ENCODE peak calls at places on chromosome 19, in seven cellular contexts. A is endothelial cell, B is type B pancreatic cell, C is tibial nerve, P is tibial artery, D is psoas muscle, L is AG09319. G is an unnamed sample.

GRCh38 chr19:52635786-52636570 is 2.2 kb downstream of the ZNF83 start:
- DNase-seq in A (no peak), B (no peak), C (no peak), P (no peak), D (no peak), L (no peak), G (no peak)

GRCh38 chr19:7801020-7801570 is 28.9 kb upstream of the EVI5L start:
- DNase-seq in A (no peak), B (no peak), C (no peak), P (no peak), D (no peak), L (no peak), G (no peak)

GRCh38 chr19:15101479-15102082 is 5.6 kb upstream of the SYDE1 start:
- DNase-seq in A (peak), B (no peak), C (peak), P (no peak), D (no peak), L (no peak), G (peak)

GRCh38 chr19:46890423-46891170 is 29.8 kb downstream of the ARHGAP35 start:
- DNase-seq in A (no peak), B (no peak), C (no peak), P (no peak), D (no peak), L (peak), G (peak)

GRCh38 chr19:50318438-50318837 is 10.7 kb downstream of the KCNC3 start:
- DNase-seq in A (no peak), B (no peak), C (no peak), P (no peak), D (no peak), L (no peak), G (no peak)

GRCh38 chr19:14432817-14433453 is at the start of gene PKN1:
- DNase-seq in A (peak), B (no peak), C (no peak), P (no peak), D (peak), L (no peak), G (peak)

GRCh38 chr19:52297601-52298358 is 811 bp downstream of the ZNF480 start:
- DNase-seq in A (no peak), B (no peak), C (no peak), P (no peak), D (no peak), L (no peak), G (no peak)

GRCh38 chr19:33090179-33090578 is 9.2 kb downstream of the GPATCH1 start:
- DNase-seq in A (no peak), B (no peak), C (no peak), P (no peak), D (no peak), L (no peak), G (no peak)

GRCh38 chr19:17963936-17964691 is 2.8 kb upstream of the KCNN1 start:
- DNase-seq in A (no peak), B (no peak), C (no peak), P (no peak), D (no peak), L (no peak), G (no peak)

GRCh38 chr19:30570194-30570593 is 198.0 kb downstream of the ZNF536 start:
- DNase-seq in A (no peak), B (no peak), C (no peak), P (peak), D (no peak), L (no peak), G (no peak)

GRCh38 chr19:13400296-13400695 is 106.0 kb downstream of the CACNA1A start:
- DNase-seq in A (no peak), B (no peak), C (no peak), P (no peak), D (no peak), L (no peak), G (peak)

GRCh38 chr19:57269515-57270250 is 10.6 kb upstream of the ZNF460 start:
- DNase-seq in A (no peak), B (no peak), C (no peak), P (no peak), D (no peak), L (peak), G (no peak)

GRCh38 chr19:23823952-23824389 is 65.3 kb upstream of the ZNF681 start:
- DNase-seq in A (peak), B (no peak), C (no peak), P (no peak), D (no peak), L (no peak), G (peak)

GRCh38 chr19:12721656-12722565 is 1.8 kb downstream of the TNPO2 start:
- DNase-seq in A (peak), B (peak), C (no peak), P (peak), D (peak), L (peak), G (peak)

GRCh38 chr19:46487802-46488445 is 7.7 kb downstream of the PNMA8B start:
- DNase-seq in A (peak), B (peak), C (peak), P (peak), D (peak), L (no peak), G (peak)

GRCh38 chr19:8423821-8424223 is 10.7 kb downstream of the MARCHF2 start:
- DNase-seq in A (peak), B (no peak), C (peak), P (peak), D (peak), L (peak), G (peak)

GRCh38 chr19:9935409-9936062 is 779 bp downstream of the OLFM2 start:
- DNase-seq in A (no peak), B (no peak), C (no peak), P (no peak), D (no peak), L (no peak), G (no peak)

GRCh38 chr19:16860118-16860517 is 28.7 kb upstream of the F2RL3 start:
- DNase-seq in A (no peak), B (no peak), C (no peak), P (no peak), D (no peak), L (peak), G (no peak)

GRCh38 chr19:440391-441212 is 20.2 kb downstream of the SHC2 start:
- DNase-seq in A (no peak), B (no peak), C (no peak), P (no peak), D (no peak), L (no peak), G (no peak)

GRCh38 chr19:54646331-54646841 is 16.1 kb downstream of the LILRB1 start:
- DNase-seq in A (no peak), B (no peak), C (no peak), P (no peak), D (no peak), L (no peak), G (no peak)

GRCh38 chr19:51688665-51689571 is 4.2 kb upstream of the SPACA6 start:
- DNase-seq in A (peak), B (peak), C (peak), P (peak), D (peak), L (peak), G (peak)

GRCh38 chr19:29843180-29844051 is 31.6 kb downstream of the CCNE1 start:
- DNase-seq in A (no peak), B (no peak), C (peak), P (peak), D (peak), L (no peak), G (no peak)

GRCh38 chr19:3692141-3693029 is 7.9 kb downstream of the PIP5K1C start:
- DNase-seq in A (peak), B (no peak), C (no peak), P (no peak), D (no peak), L (no peak), G (no peak)

GRCh38 chr19:2811221-2811722 is 8.4 kb upstream of the ZNF554 start:
- DNase-seq in A (no peak), B (no peak), C (no peak), P (no peak), D (no peak), L (no peak), G (no peak)

GRCh38 chr19:11387154-11388034 is 3.3 kb upstream of the EPOR start:
- DNase-seq in A (no peak), B (no peak), C (no peak), P (no peak), D (no peak), L (no peak), G (no peak)

GRCh38 chr19:46741447-46741846 is 4.4 kb upstream of the FKRP start:
- DNase-seq in A (no peak), B (no peak), C (no peak), P (no peak), D (no peak), L (no peak), G (no peak)

GRCh38 chr19:48926909-48927308 is 6.6 kb upstream of the DHDH start:
- DNase-seq in A (no peak), B (no peak), C (peak), P (peak), D (peak), L (peak), G (peak)

GRCh38 chr19:13209797-13210775 is 59.9 kb downstream of the IER2 start:
- DNase-seq in A (no peak), B (no peak), C (no peak), P (no peak), D (no peak), L (no peak), G (no peak)

GRCh38 chr19:41462497-41462896 is 19.5 kb downstream of the ERICH4 start:
- DNase-seq in A (no peak), B (no peak), C (no peak), P (no peak), D (no peak), L (no peak), G (no peak)

GRCh38 chr19:46049597-46049996 is 8.8 kb upstream of the IGFL4 start:
- DNase-seq in A (no peak), B (no peak), C (no peak), P (no peak), D (no peak), L (no peak), G (no peak)

GRCh38 chr19:47608074-47608907 is 643 bp upstream of the BICRA start:
- DNase-seq in A (peak), B (peak), C (peak), P (peak), D (peak), L (peak), G (peak)

GRCh38 chr19:50492303-50493052 is 15.8 kb upstream of the GARIN5A start:
- DNase-seq in A (no peak), B (no peak), C (no peak), P (no peak), D (peak), L (no peak), G (no peak)

GRCh38 chr19:34994643-34995471 is 5.3 kb upstream of the GRAMD1A start:
- DNase-seq in A (no peak), B (no peak), C (no peak), P (peak), D (no peak), L (no peak), G (no peak)

GRCh38 chr19:56838930-56839664 is 1.4 kb downstream of the PEG3 start:
- DNase-seq in A (no peak), B (no peak), C (peak), P (peak), D (peak), L (peak), G (no peak)

GRCh38 chr19:18479964-18480723 is 41.7 kb downstream of the ELL start:
- DNase-seq in A (no peak), B (no peak), C (peak), P (peak), D (peak), L (peak), G (no peak)

GRCh38 chr19:50549059-50549926 is 18.9 kb downstream of the LRRC4B start:
- DNase-seq in A (no peak), B (no peak), C (no peak), P (no peak), D (no peak), L (no peak), G (no peak)